ENCODE peak calls at places on chromosomes 3 and 15, in eight cellular contexts. One of them, this sample, is unnamed.

GRCh38 chr15:89074402-89075012 is 13.7 kb upstream of the ABHD2 start:
- DNase-seq in activated CD4-positive, alpha-beta memory T cell treated with anti-CD3 and anti-CD28 coated beads for 36 hours: no peak
- DNase-seq in lower leg skin: no peak
- DNase-seq in left kidney: no peak
- DNase-seq in endodermal cell: no peak
- DNase-seq in HFFc6: no peak
- DNase-seq in naive thymus-derived CD4-positive, alpha-beta T cell: no peak
- DNase-seq in GM12891: no peak
- DNase-seq in this sample: no peak

GRCh38 chr3:58082047-58082446 is 73.8 kb downstream of the FLNB start:
- DNase-seq in HFFc6: no peak
- DNase-seq in GM12891: no peak
- DNase-seq in left kidney: peak
- DNase-seq in endodermal cell: no peak
- DNase-seq in activated CD4-positive, alpha-beta memory T cell treated with anti-CD3 and anti-CD28 coated beads for 36 hours: peak
- DNase-seq in lower leg skin: no peak
- DNase-seq in naive thymus-derived CD4-positive, alpha-beta T cell: peak
- DNase-seq in this sample: no peak

GRCh38 chr15:100710213-100710612 is 107.8 kb downstream of the ASB7 start:
- DNase-seq in lower leg skin: no peak
- DNase-seq in left kidney: no peak
- DNase-seq in GM12891: no peak
- DNase-seq in HFFc6: no peak
- DNase-seq in endodermal cell: no peak
- DNase-seq in activated CD4-positive, alpha-beta memory T cell treated with anti-CD3 and anti-CD28 coated beads for 36 hours: no peak
- DNase-seq in naive thymus-derived CD4-positive, alpha-beta T cell: no peak
- DNase-seq in this sample: no peak

GRCh38 chr3:160956785-160957184 is 148.4 kb downstream of the B3GALNT1 start:
- DNase-seq in HFFc6: no peak
- DNase-seq in naive thymus-derived CD4-positive, alpha-beta T cell: no peak
- DNase-seq in endodermal cell: no peak
- DNase-seq in activated CD4-positive, alpha-beta memory T cell treated with anti-CD3 and anti-CD28 coated beads for 36 hours: no peak
- DNase-seq in left kidney: no peak
- DNase-seq in lower leg skin: no peak
- DNase-seq in GM12891: no peak
- DNase-seq in this sample: no peak

GRCh38 chr3:122546151-122546550 is 17.9 kb downstream of the PARP9 start:
- DNase-seq in HFFc6: no peak
- DNase-seq in GM12891: no peak
- DNase-seq in endodermal cell: no peak
- DNase-seq in activated CD4-positive, alpha-beta memory T cell treated with anti-CD3 and anti-CD28 coated beads for 36 hours: no peak
- DNase-seq in naive thymus-derived CD4-positive, alpha-beta T cell: no peak
- DNase-seq in left kidney: no peak
- DNase-seq in lower leg skin: no peak
- DNase-seq in this sample: no peak

GRCh38 chr3:45673273-45673672 is 15.9 kb upstream of the SACM1L start:
- DNase-seq in HFFc6: no peak
- DNase-seq in GM12891: no peak
- DNase-seq in naive thymus-derived CD4-positive, alpha-beta T cell: no peak
- DNase-seq in activated CD4-positive, alpha-beta memory T cell treated with anti-CD3 and anti-CD28 coated beads for 36 hours: no peak
- DNase-seq in endodermal cell: peak
- DNase-seq in lower leg skin: no peak
- DNase-seq in left kidney: no peak
- DNase-seq in this sample: no peak

GRCh38 chr3:171168086-171168485 is 141.6 kb upstream of the SLC2A2 start:
- DNase-seq in lower leg skin: no peak
- DNase-seq in left kidney: peak
- DNase-seq in activated CD4-positive, alpha-beta memory T cell treated with anti-CD3 and anti-CD28 coated beads for 36 hours: no peak
- DNase-seq in naive thymus-derived CD4-positive, alpha-beta T cell: no peak
- DNase-seq in endodermal cell: peak
- DNase-seq in HFFc6: peak
- DNase-seq in GM12891: no peak
- DNase-seq in this sample: no peak

GRCh38 chr15:62209821-62210220 is 44.7 kb upstream of the C2CD4B start:
- DNase-seq in GM12891: no peak
- DNase-seq in activated CD4-positive, alpha-beta memory T cell treated with anti-CD3 and anti-CD28 coated beads for 36 hours: no peak
- DNase-seq in endodermal cell: peak
- DNase-seq in naive thymus-derived CD4-positive, alpha-beta T cell: no peak
- DNase-seq in left kidney: peak
- DNase-seq in HFFc6: no peak
- DNase-seq in lower leg skin: no peak
- DNase-seq in this sample: no peak

GRCh38 chr3:31421280-31422048 is 111.3 kb upstream of the STT3B start:
- DNase-seq in activated CD4-positive, alpha-beta memory T cell treated with anti-CD3 and anti-CD28 coated beads for 36 hours: no peak
- DNase-seq in endodermal cell: no peak
- DNase-seq in left kidney: no peak
- DNase-seq in HFFc6: no peak
- DNase-seq in GM12891: no peak
- DNase-seq in naive thymus-derived CD4-positive, alpha-beta T cell: no peak
- DNase-seq in lower leg skin: no peak
- DNase-seq in this sample: no peak

GRCh38 chr15:55660153-55660552 is 72.0 kb upstream of the PYGO1 start:
- DNase-seq in GM12891: no peak
- DNase-seq in left kidney: peak
- DNase-seq in naive thymus-derived CD4-positive, alpha-beta T cell: no peak
- DNase-seq in activated CD4-positive, alpha-beta memory T cell treated with anti-CD3 and anti-CD28 coated beads for 36 hours: no peak
- DNase-seq in HFFc6: no peak
- DNase-seq in endodermal cell: no peak
- DNase-seq in lower leg skin: no peak
- DNase-seq in this sample: no peak

GRCh38 chr3:44208086-44208485 is 33.6 kb upstream of the TOPAZ1 start:
- DNase-seq in lower leg skin: no peak
- DNase-seq in left kidney: no peak
- DNase-seq in endodermal cell: no peak
- DNase-seq in activated CD4-positive, alpha-beta memory T cell treated with anti-CD3 and anti-CD28 coated beads for 36 hours: no peak
- DNase-seq in HFFc6: peak
- DNase-seq in naive thymus-derived CD4-positive, alpha-beta T cell: no peak
- DNase-seq in GM12891: no peak
- DNase-seq in this sample: no peak